ENCODE peak calls at places on chromosomes 13 and 19, in ten cellular contexts. L is breast epithelium, Y is thoracic aorta, I is BE2C, F is brain microvascular endothelial cell, T is heart left ventricle, B is upper lobe of left lung, D is Caco-2, G is mammary epithelial cell, P is BJ. A is an unnamed sample.
A peak's percentile ranks its signal among the peaks of the same experiment; 100 is the strongest.

GRCh38 chr19:35977446-35978222 is 17.4 kb upstream of the SDHAF1 start:
- DNase-seq in L (no peak), Y (no peak), I (peak; percentile 75), F (no peak), T (no peak), B (peak; percentile 66), D (no peak), G (no peak), P (no peak), A (peak; percentile 57)

GRCh38 chr13:61202042-61202441 is 213.6 kb downstream of the PCDH20 start:
- DNase-seq in L (no peak), Y (no peak), I (no peak), F (no peak), T (no peak), B (no peak), D (no peak), G (no peak), P (no peak), A (no peak)

GRCh38 chr19:46944918-46945628 is 74.6 kb upstream of the NPAS1 start:
- DNase-seq in L (peak; percentile 34), Y (peak; percentile 49), I (peak; percentile 40), F (peak; percentile 76), T (peak; percentile 84), B (no peak), D (no peak), G (no peak), P (no peak), A (no peak)

GRCh38 chr19:40673377-40673776 is 17.1 kb downstream of the NUMBL start:
- DNase-seq in L (no peak), Y (no peak), I (no peak), F (no peak), T (no peak), B (peak; percentile 74), D (no peak), G (no peak), P (no peak), A (no peak)

GRCh38 chr13:32829676-32830091 is 186.5 kb upstream of the KL start:
- DNase-seq in L (no peak), Y (no peak), I (no peak), F (peak; percentile 65), T (no peak), B (no peak), D (peak; percentile 67), G (peak; percentile 83), P (peak; percentile 4), A (peak; percentile 18)

GRCh38 chr19:17346109-17346671 is 8.8 kb downstream of the GTPBP3 start:
- DNase-seq in L (no peak), Y (no peak), I (peak; percentile 78), F (peak; percentile 64), T (peak; percentile 74), B (peak; percentile 96), D (peak; percentile 65), G (peak; percentile 51), P (no peak), A (peak; percentile 88)

GRCh38 chr13:38687246-38688229 is 661 bp downstream of the FREM2 start:
- DNase-seq in L (no peak), Y (no peak), I (no peak), F (peak; percentile 13), T (no peak), B (peak; percentile 87), D (peak; percentile 53), G (peak; percentile 59), P (no peak), A (peak; percentile 6)

GRCh38 chr19:27657271-27658051 is 1555.5 kb downstream of the UQCRFS1 start:
- DNase-seq in L (no peak), Y (no peak), I (no peak), F (no peak), T (no peak), B (no peak), D (no peak), G (peak; percentile 12), P (no peak), A (no peak)

DNA sequence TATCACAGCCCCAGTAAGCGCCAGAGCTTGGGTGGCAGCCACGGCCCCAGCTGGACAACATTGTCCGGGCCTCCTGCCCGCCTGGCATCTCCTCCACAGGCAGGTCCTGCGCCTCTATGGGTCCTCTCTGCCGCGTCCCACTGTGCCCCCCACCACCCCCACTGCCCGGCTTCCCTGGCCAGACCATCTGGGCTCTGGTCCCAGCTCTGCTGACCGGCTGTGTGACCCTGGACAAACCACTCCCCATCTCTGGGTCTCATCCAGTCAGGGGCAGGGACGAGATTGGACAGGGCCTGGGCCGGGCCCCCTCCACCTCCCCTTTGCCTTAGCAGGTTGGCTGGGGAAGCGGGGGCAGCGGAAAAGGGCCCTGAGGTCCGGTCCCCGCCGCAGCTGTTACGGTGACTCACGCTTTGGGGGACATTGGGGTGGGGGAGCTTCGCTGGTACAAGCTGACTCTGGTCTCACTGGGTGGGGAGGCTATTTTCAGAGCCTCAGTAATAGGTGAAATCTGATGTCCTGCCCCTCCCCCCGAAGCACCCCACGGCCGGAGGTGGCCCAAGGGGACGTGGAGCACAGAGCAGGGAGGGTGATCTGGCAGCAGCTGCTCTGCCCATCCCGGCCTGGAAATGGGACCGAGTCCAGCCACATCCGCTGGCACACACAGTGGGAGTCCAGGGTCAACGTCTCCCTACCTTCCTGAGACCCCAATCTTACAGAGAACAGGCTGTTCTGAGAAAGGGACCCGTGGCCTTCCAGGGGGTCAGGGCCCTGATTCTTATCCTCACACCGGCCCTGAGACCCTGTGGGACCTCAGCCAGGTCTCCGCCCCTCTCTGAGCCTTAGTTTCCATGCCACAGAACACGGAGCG is 9.1 kb downstream of the NFIC start:
- DNase-seq in L (peak; percentile 69), Y (peak; percentile 81), I (no peak), F (no peak), T (peak; percentile 88), B (peak; percentile 89), D (no peak), G (no peak), P (no peak), A (no peak)
- H3K4me3 ChIP-seq in L (peak overlapping the region; percentile 31), Y (peak overlapping the region; percentile 60), I (no peak overlapping the region), F (peak overlapping the region; percentile 5), T (peak overlapping the region; percentile 16), B (peak overlapping the region; percentile 4), D (no peak overlapping the region), G (no peak overlapping the region), P (no peak overlapping the region), A (no peak overlapping the region)

GRCh38 chr19:11598103-11598483 is 810 bp downstream of the ZNF627 start:
- DNase-seq in L (no peak), Y (no peak), I (no peak), F (peak; percentile 2), T (no peak), B (no peak), D (no peak), G (no peak), P (no peak), A (no peak)

GRCh38 chr19:11598746-11599145 is 1.5 kb downstream of the ZNF627 start:
- DNase-seq in L (no peak), Y (no peak), I (no peak), F (no peak), T (no peak), B (no peak), D (no peak), G (no peak), P (no peak), A (no peak)

GRCh38 chr19:11596156-11596555 is 1.1 kb upstream of the ZNF627 start:
- DNase-seq in L (no peak), Y (no peak), I (no peak), F (no peak), T (no peak), B (no peak), D (no peak), G (no peak), P (no peak), A (no peak)

GRCh38 chr19:11594084-11594483 is 3.2 kb upstream of the ZNF627 start:
- DNase-seq in L (no peak), Y (no peak), I (no peak), F (no peak), T (no peak), B (no peak), D (no peak), G (no peak), P (no peak), A (no peak)

GRCh38 chr19:11597202-11598102 is at the start of gene ZNF627:
- DNase-seq in L (peak; percentile 100), Y (peak; percentile 99), I (peak; percentile 99), F (peak; percentile 99), T (peak; percentile 99), B (peak; percentile 95), D (peak; percentile 98), G (peak; percentile 97), P (peak; percentile 87), A (peak; percentile 93)
- TF ChIP-seq CTCF in L (peak; percentile 17), Y (peak; percentile 19), I (no peak), F (peak; percentile 38), T (no peak), B (peak; percentile 59), D (no peak), G (no peak), P (peak; percentile 27), A (peak; percentile 1)

GRCh38 chr19:1579222-1579621 is 11.1 kb upstream of the MEX3D start:
- DNase-seq in L (no peak), Y (no peak), I (no peak), F (no peak), T (no peak), B (no peak), D (no peak), G (no peak), P (no peak), A (no peak)

GRCh38 chr19:1576242-1577089 is 8.3 kb upstream of the MEX3D start:
- DNase-seq in L (no peak), Y (no peak), I (no peak), F (no peak), T (no peak), B (peak; percentile 69), D (no peak), G (no peak), P (no peak), A (no peak)

GRCh38 chr19:1580382-1580781 is 12.3 kb upstream of the MEX3D start:
- DNase-seq in L (no peak), Y (no peak), I (no peak), F (no peak), T (no peak), B (no peak), D (no peak), G (no peak), P (no peak), A (no peak)

GRCh38 chr19:1577090-1577928 is 9.2 kb upstream of the MEX3D start:
- DNase-seq in L (no peak), Y (no peak), I (no peak), F (no peak), T (no peak), B (peak; percentile 73), D (no peak), G (no peak), P (no peak), A (no peak)

DNA sequence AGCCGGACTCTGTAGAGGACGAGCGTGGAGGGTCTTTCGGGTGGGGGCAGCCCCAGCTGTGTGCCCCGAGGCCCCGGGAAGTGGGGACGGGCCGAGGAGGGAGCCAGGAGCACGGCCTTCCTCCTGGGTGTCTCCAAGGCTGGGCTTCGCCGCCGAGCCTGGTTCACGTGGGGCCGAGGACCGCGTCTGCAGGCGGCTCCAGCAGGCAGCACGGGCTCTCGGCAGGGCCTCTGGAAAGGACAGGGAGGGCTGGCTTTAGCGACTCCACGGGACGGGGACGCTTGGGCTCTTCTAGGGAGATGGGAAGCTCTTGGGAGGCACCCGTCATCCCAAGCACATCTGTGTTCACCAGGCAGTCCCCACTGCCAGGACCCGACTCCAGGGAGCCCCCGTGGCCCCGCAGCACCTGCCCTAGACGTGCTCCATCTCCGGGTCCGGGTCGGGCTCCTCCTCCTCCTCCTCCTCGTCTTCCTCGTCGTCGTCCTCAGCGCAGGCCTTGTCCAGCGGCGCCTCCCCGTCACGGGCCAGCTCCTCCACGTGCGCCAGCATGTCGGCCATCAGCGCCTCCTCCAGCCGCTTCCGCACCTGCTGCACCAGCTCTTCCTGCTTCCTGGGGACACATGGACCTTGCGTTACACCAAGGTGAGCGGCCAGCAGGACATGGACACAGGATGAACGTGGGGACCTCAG is 9.9 kb upstream of the MEX3D start:
- DNase-seq in L (no peak), Y (no peak), I (no peak), F (no peak), T (no peak), B (peak; percentile 81), D (no peak), G (no peak), P (no peak), A (no peak)
- H3K36me3 ChIP-seq in L (no peaks in the 10 kb centered on the region), Y (peaks cover 46% of the 10 kb centered on the region), I (peaks cover 71% of the 10 kb centered on the region), F (peaks cover 34% of the 10 kb centered on the region), T (peaks cover 58% of the 10 kb centered on the region), B (peaks cover 69% of the 10 kb centered on the region), D (no peaks in the 10 kb centered on the region), G (peaks cover 2% of the 10 kb centered on the region), P (peaks cover 28% of the 10 kb centered on the region), A (peaks cover 24% of the 10 kb centered on the region)

DNA sequence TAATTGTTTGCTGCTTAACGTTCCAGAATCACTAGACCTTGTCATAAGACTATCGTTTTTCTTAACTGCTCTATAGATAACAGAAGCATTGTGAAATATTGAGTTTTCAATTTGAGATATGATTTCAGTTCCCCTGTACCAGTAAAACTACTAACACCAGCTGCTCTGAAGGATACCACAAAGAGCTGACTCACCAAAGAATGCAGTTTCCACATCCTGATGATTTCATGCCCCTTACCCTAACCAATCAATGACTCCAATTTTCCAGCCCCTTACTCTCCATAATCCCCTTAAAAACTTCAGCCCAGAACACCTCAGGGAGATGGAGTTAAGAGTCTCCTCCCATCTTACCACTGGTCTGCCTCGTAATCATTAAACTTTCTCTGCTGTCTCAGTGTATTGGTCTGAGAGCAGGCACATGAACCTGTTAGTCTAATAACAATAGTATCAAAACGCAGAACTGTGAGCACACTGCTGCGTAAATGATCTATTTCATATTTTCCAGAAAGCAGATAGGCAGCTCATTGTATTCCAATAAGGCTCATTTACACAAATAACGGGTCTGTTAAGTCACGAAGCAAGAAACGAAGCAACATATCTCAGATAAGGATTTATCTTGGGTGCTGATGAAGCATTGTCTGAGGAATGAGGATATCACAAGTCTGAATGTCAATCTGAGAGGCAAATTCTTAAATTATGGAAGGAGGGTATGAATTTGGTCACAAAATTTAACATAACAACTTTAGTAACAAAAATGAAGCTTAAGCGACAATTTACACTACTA is 14.1 kb upstream of the CCNA1 start:
- DNase-seq in L (no peak), Y (no peak), I (no peak), F (peak; percentile 64), T (no peak), B (no peak), D (no peak), G (peak; percentile 57), P (no peak), A (no peak)
- H3K4me3 ChIP-seq in L (no peak overlapping the region), Y (no peak overlapping the region), I (no peak overlapping the region), F (peak overlapping the region; percentile 31), T (no peak overlapping the region), B (no peak overlapping the region), D (no peak overlapping the region), G (no peak overlapping the region), P (no peak overlapping the region), A (no peak overlapping the region)

A was measured in GM06990.